ENCODE peak calls at places on chromosome 9, in eight cellular contexts. D, L, B, V, A, Q, W and Y are unnamed samples.

GRCh38 chr9:28801144-28801799 is 1228.0 kb upstream of the C9orf72 start:
- DNase-seq in D (no peak), Q (no peak), A (no peak), L (no peak), V (no peak), W (no peak), B (no peak), Y (peak; percentile 74)

GRCh38 chr9:113590991-113591898 is 127.7 kb downstream of the RGS3 start:
- DNase-seq in B (peak; percentile 67), L (peak; percentile 84), D (peak; percentile 61), A (peak; percentile 91), Q (no peak), V (peak; percentile 71), W (peak; percentile 20), Y (peak; percentile 89)

GRCh38 chr9:17082343-17082742 is 52.5 kb upstream of the CNTLN start:
- DNase-seq in D (no peak), W (no peak), Q (no peak), A (peak; percentile 33), B (no peak), V (peak; percentile 57), L (no peak), Y (peak; percentile 5)

GRCh38 chr9:91810286-91810905 is 139.6 kb downstream of the ROR2 start:
- DNase-seq in L (no peak), D (no peak), Q (no peak), B (no peak), W (no peak), A (no peak), V (no peak), Y (peak; percentile 28)

GRCh38 chr9:77163889-77164288 is 13.4 kb upstream of the VPS13A start:
- DNase-seq in W (no peak), L (peak; percentile 89), Q (no peak), V (peak; percentile 86), A (no peak), B (no peak), D (no peak), Y (no peak)

GRCh38 chr9:107228648-107229047 is 54.4 kb upstream of the RAD23B start:
- DNase-seq in V (no peak), B (no peak), L (no peak), W (no peak), Q (no peak), D (no peak), A (no peak), Y (no peak)

GRCh38 chr9:127154003-127154389 is 31.6 kb upstream of the ANGPTL2 start:
- DNase-seq in A (no peak), B (no peak), D (no peak), V (no peak), W (no peak), L (no peak), Q (no peak), Y (no peak)

GRCh38 chr9:73199886-73200285 is 48.2 kb downstream of the ANXA1 start:
- DNase-seq in B (no peak), Q (no peak), W (no peak), V (peak; percentile 8), A (peak; percentile 21), L (peak; percentile 73), D (no peak), Y (peak; percentile 27)

GRCh38 chr9:110606179-110606578 is 26.6 kb upstream of the SVEP1 start:
- DNase-seq in A (no peak), W (no peak), L (no peak), B (no peak), Q (no peak), V (no peak), D (no peak), Y (no peak)

GRCh38 chr9:3675964-3676363 is 150.2 kb upstream of the RFX3 start:
- DNase-seq in Q (no peak), W (no peak), B (no peak), A (no peak), D (no peak), V (no peak), L (no peak), Y (no peak)

GRCh38 chr9:112750767-112751058 is 153 bp downstream of the SNX30 start:
- DNase-seq in V (no peak), B (no peak), W (no peak), A (no peak), D (no peak), Q (no peak), L (no peak), Y (no peak)

GRCh38 chr9:127664678-127665507 is 41.9 kb upstream of the CFAP157 start:
- DNase-seq in D (no peak), A (no peak), Q (no peak), W (no peak), B (no peak), V (no peak), L (no peak), Y (peak; percentile 94)

GRCh38 chr9:93206576-93207155 is 22.7 kb downstream of the WNK2 start:
- DNase-seq in Q (no peak), B (no peak), D (no peak), W (no peak), L (no peak), A (no peak), V (no peak), Y (no peak)

GRCh38 chr9:88378317-88378716 is 9.9 kb upstream of the SPIN1 start:
- DNase-seq in L (no peak), V (peak; percentile 52), B (no peak), A (no peak), W (no peak), Q (no peak), D (no peak), Y (peak; percentile 16)

GRCh38 chr9:16626577-16627130 is 243.8 kb downstream of the BNC2 start:
- DNase-seq in W (no peak), D (no peak), B (no peak), Q (no peak), L (no peak), A (peak; percentile 33), V (peak; percentile 86), Y (peak; percentile 40)

GRCh38 chr9:38421498-38422211 is 2.6 kb downstream of the IGFBPL1 start:
- DNase-seq in D (no peak), A (peak; percentile 26), B (no peak), Q (no peak), W (no peak), L (peak; percentile 94), V (no peak), Y (peak; percentile 72)

GRCh38 chr9:136940526-136941230 is 3.9 kb downstream of the FBXW5 start:
- DNase-seq in L (no peak), B (no peak), V (no peak), Q (no peak), D (no peak), W (no peak), A (no peak), Y (no peak)

GRCh38 chr9:70679845-70680244 is 265.4 kb upstream of the KLF9 start:
- DNase-seq in L (no peak), V (peak; percentile 22), Q (no peak), B (no peak), A (no peak), W (no peak), D (no peak), Y (no peak)

GRCh38 chr9:127837346-127837745 is 17.1 kb downstream of the ENG start:
- DNase-seq in V (no peak), Q (no peak), L (no peak), D (no peak), W (no peak), B (no peak), A (no peak), Y (no peak)